ENCODE peak calls at places on chromosome 17, in four cellular contexts. I is NCI-H460; A is AG08395; Z is stimulated activated CD4-positive, alpha-beta T cell treated with anti-CD3 and anti-CD28 coated beads, Interleukin-15, amount 100 ng/mL, for 24 hours. T is an unnamed sample.

GRCh38 chr17:43732961-43733360 is 25.6 kb downstream of the SOST start:
- DNase-seq in I (no peak), A (peak), Z (no peak), T (no peak)

GRCh38 chr17:81123052-81124048 is 42.0 kb upstream of the PVALEF start:
- DNase-seq in I (no peak), A (no peak), Z (no peak), T (no peak)

GRCh38 chr17:33291248-33292183 is 1.6 kb downstream of the ASIC2 start:
- DNase-seq in I (no peak), A (peak), Z (peak), T (peak)

GRCh38 chr17:72602517-72603345 is 481.9 kb downstream of the SOX9 start:
- DNase-seq in I (no peak), A (peak), Z (no peak), T (no peak)

GRCh38 chr17:17498606-17499301 is 2.6 kb upstream of the RASD1 start:
- DNase-seq in I (no peak), A (no peak), Z (no peak), T (no peak)

GRCh38 chr17:67582632-67583230 is 135.0 kb upstream of the NOL11 start:
- DNase-seq in I (no peak), A (no peak), Z (no peak), T (no peak)

GRCh38 chr17:57946798-57947358 is 8.3 kb downstream of the CUEDC1 start:
- DNase-seq in I (no peak), A (peak), Z (no peak), T (no peak)

GRCh38 chr17:32482568-32483320 is 4.0 kb upstream of the CDK5R1 start:
- DNase-seq in I (no peak), A (no peak), Z (no peak), T (no peak)

GRCh38 chr17:38554430-38555350 is 51.1 kb downstream of the SRCIN1 start:
- DNase-seq in I (no peak), A (no peak), Z (no peak), T (peak)

T was measured in D341Med.